ENCODE peak calls at places on chromosome 1, in four cellular contexts. One of them, this sample, is unnamed.

GRCh38 chr1:8402109-8402704 is 84.3 kb downstream of the SLC45A1 start:
- DNase-seq in activated CD8-positive, alpha-beta T cell treated with anti-CD3 and anti-CD28 coated beads for 36 hours: no peak
- DNase-seq in uterus: no peak
- DNase-seq in WTC11: no peak
- DNase-seq in this sample: no peak

GRCh38 chr1:156104065-156104810 is 10.3 kb upstream of the LMNA start:
- DNase-seq in activated CD8-positive, alpha-beta T cell treated with anti-CD3 and anti-CD28 coated beads for 36 hours: peak
- DNase-seq in uterus: peak
- DNase-seq in WTC11: peak
- DNase-seq in this sample: peak

GRCh38 chr1:229070168-229070567 is 200.7 kb upstream of the RAB4A start:
- DNase-seq in activated CD8-positive, alpha-beta T cell treated with anti-CD3 and anti-CD28 coated beads for 36 hours: no peak
- DNase-seq in uterus: no peak
- DNase-seq in WTC11: no peak
- DNase-seq in this sample: no peak

GRCh38 chr1:25758466-25759070 is 41.4 kb upstream of the SELENON start:
- DNase-seq in activated CD8-positive, alpha-beta T cell treated with anti-CD3 and anti-CD28 coated beads for 36 hours: no peak
- DNase-seq in uterus: no peak
- DNase-seq in WTC11: no peak
- DNase-seq in this sample: no peak

GRCh38 chr1:119910617-119911016 is 14.3 kb upstream of the ADAM30 start:
- DNase-seq in activated CD8-positive, alpha-beta T cell treated with anti-CD3 and anti-CD28 coated beads for 36 hours: no peak
- DNase-seq in uterus: no peak
- DNase-seq in WTC11: no peak
- DNase-seq in this sample: no peak

GRCh38 chr1:200030791-200031190 is 3.3 kb downstream of the NR5A2 start:
- DNase-seq in activated CD8-positive, alpha-beta T cell treated with anti-CD3 and anti-CD28 coated beads for 36 hours: no peak
- DNase-seq in uterus: no peak
- DNase-seq in WTC11: no peak
- DNase-seq in this sample: no peak

GRCh38 chr1:227924838-227925574 is 22.7 kb downstream of the WNT9A start:
- DNase-seq in activated CD8-positive, alpha-beta T cell treated with anti-CD3 and anti-CD28 coated beads for 36 hours: no peak
- DNase-seq in uterus: no peak
- DNase-seq in WTC11: no peak
- DNase-seq in this sample: no peak

GRCh38 chr1:245019904-245020486 is 134.8 kb upstream of the KIF26B start:
- DNase-seq in activated CD8-positive, alpha-beta T cell treated with anti-CD3 and anti-CD28 coated beads for 36 hours: peak
- DNase-seq in uterus: no peak
- DNase-seq in WTC11: no peak
- DNase-seq in this sample: no peak

GRCh38 chr1:156677616-156678596 is 699 bp upstream of the NES start:
- DNase-seq in activated CD8-positive, alpha-beta T cell treated with anti-CD3 and anti-CD28 coated beads for 36 hours: peak
- DNase-seq in uterus: peak
- DNase-seq in WTC11: peak
- DNase-seq in this sample: peak

GRCh38 chr1:248828845-248829244 is 3.1 kb upstream of the SH3BP5L start:
- DNase-seq in activated CD8-positive, alpha-beta T cell treated with anti-CD3 and anti-CD28 coated beads for 36 hours: no peak
- DNase-seq in uterus: no peak
- DNase-seq in WTC11: no peak
- DNase-seq in this sample: no peak

GRCh38 chr1:1371354-1371740 is 3.7 kb downstream of the AURKAIP1 start:
- DNase-seq in activated CD8-positive, alpha-beta T cell treated with anti-CD3 and anti-CD28 coated beads for 36 hours: peak
- DNase-seq in uterus: no peak
- DNase-seq in WTC11: no peak
- DNase-seq in this sample: no peak

GRCh38 chr1:26574018-26574417 is 44.5 kb downstream of the RPS6KA1 start:
- DNase-seq in activated CD8-positive, alpha-beta T cell treated with anti-CD3 and anti-CD28 coated beads for 36 hours: no peak
- DNase-seq in uterus: no peak
- DNase-seq in WTC11: no peak
- DNase-seq in this sample: no peak

GRCh38 chr1:167905671-167906070 is 8.3 kb downstream of the ADCY10 start:
- DNase-seq in activated CD8-positive, alpha-beta T cell treated with anti-CD3 and anti-CD28 coated beads for 36 hours: no peak
- DNase-seq in uterus: no peak
- DNase-seq in WTC11: no peak
- DNase-seq in this sample: no peak

GRCh38 chr1:9316080-9316444 is 23.4 kb downstream of the SPSB1 start:
- DNase-seq in activated CD8-positive, alpha-beta T cell treated with anti-CD3 and anti-CD28 coated beads for 36 hours: peak
- DNase-seq in uterus: no peak
- DNase-seq in WTC11: no peak
- DNase-seq in this sample: no peak

GRCh38 chr1:119046429-119047039 is 58.4 kb upstream of the TBX15 start:
- DNase-seq in activated CD8-positive, alpha-beta T cell treated with anti-CD3 and anti-CD28 coated beads for 36 hours: no peak
- DNase-seq in uterus: peak
- DNase-seq in WTC11: no peak
- DNase-seq in this sample: no peak

GRCh38 chr1:177106614-177107365 is 57.7 kb downstream of the ASTN1 start:
- DNase-seq in activated CD8-positive, alpha-beta T cell treated with anti-CD3 and anti-CD28 coated beads for 36 hours: no peak
- DNase-seq in uterus: no peak
- DNase-seq in WTC11: no peak
- DNase-seq in this sample: no peak

GRCh38 chr1:201025571-201026002 is 2.1 kb upstream of the KIF21B start:
- DNase-seq in activated CD8-positive, alpha-beta T cell treated with anti-CD3 and anti-CD28 coated beads for 36 hours: peak
- DNase-seq in uterus: no peak
- DNase-seq in WTC11: peak
- DNase-seq in this sample: peak

GRCh38 chr1:178076607-178077006 is 17.3 kb upstream of the RASAL2 start:
- DNase-seq in activated CD8-positive, alpha-beta T cell treated with anti-CD3 and anti-CD28 coated beads for 36 hours: no peak
- DNase-seq in uterus: no peak
- DNase-seq in WTC11: no peak
- DNase-seq in this sample: no peak

GRCh38 chr1:32724678-32725594 is 22.4 kb upstream of the SYNC start:
- DNase-seq in activated CD8-positive, alpha-beta T cell treated with anti-CD3 and anti-CD28 coated beads for 36 hours: peak
- DNase-seq in uterus: peak
- DNase-seq in WTC11: no peak
- DNase-seq in this sample: no peak

GRCh38 chr1:60510162-60510561 is 436.6 kb upstream of the C1orf87 start:
- DNase-seq in activated CD8-positive, alpha-beta T cell treated with anti-CD3 and anti-CD28 coated beads for 36 hours: no peak
- DNase-seq in uterus: no peak
- DNase-seq in WTC11: no peak
- DNase-seq in this sample: no peak

GRCh38 chr1:41894101-41894620 is 24.6 kb downstream of the HIVEP3 start:
- DNase-seq in activated CD8-positive, alpha-beta T cell treated with anti-CD3 and anti-CD28 coated beads for 36 hours: no peak
- DNase-seq in uterus: no peak
- DNase-seq in WTC11: no peak
- DNase-seq in this sample: no peak

GRCh38 chr1:160124709-160125478 is 9.3 kb downstream of the ATP1A2 start:
- DNase-seq in activated CD8-positive, alpha-beta T cell treated with anti-CD3 and anti-CD28 coated beads for 36 hours: no peak
- DNase-seq in uterus: no peak
- DNase-seq in WTC11: no peak
- DNase-seq in this sample: no peak

GRCh38 chr1:108569097-108569728 is 9.3 kb downstream of the EEIG2 start:
- DNase-seq in activated CD8-positive, alpha-beta T cell treated with anti-CD3 and anti-CD28 coated beads for 36 hours: no peak
- DNase-seq in uterus: no peak
- DNase-seq in WTC11: no peak
- DNase-seq in this sample: no peak

GRCh38 chr1:14851775-14852174 is 253.3 kb downstream of the KAZN start:
- DNase-seq in activated CD8-positive, alpha-beta T cell treated with anti-CD3 and anti-CD28 coated beads for 36 hours: no peak
- DNase-seq in uterus: no peak
- DNase-seq in WTC11: no peak
- DNase-seq in this sample: no peak

GRCh38 chr1:245469734-245470133 is 314.9 kb downstream of the KIF26B start:
- DNase-seq in activated CD8-positive, alpha-beta T cell treated with anti-CD3 and anti-CD28 coated beads for 36 hours: no peak
- DNase-seq in uterus: no peak
- DNase-seq in WTC11: no peak
- DNase-seq in this sample: no peak

GRCh38 chr1:112386786-112387346 is 9.1 kb upstream of the CTTNBP2NL start:
- DNase-seq in activated CD8-positive, alpha-beta T cell treated with anti-CD3 and anti-CD28 coated beads for 36 hours: no peak
- DNase-seq in uterus: no peak
- DNase-seq in WTC11: no peak
- DNase-seq in this sample: no peak

GRCh38 chr1:111253876-111254275 is 26.4 kb downstream of the CHI3L2 start:
- DNase-seq in activated CD8-positive, alpha-beta T cell treated with anti-CD3 and anti-CD28 coated beads for 36 hours: no peak
- DNase-seq in uterus: no peak
- DNase-seq in WTC11: no peak
- DNase-seq in this sample: no peak

GRCh38 chr1:170666661-170667060 is 2.7 kb downstream of the PRRX1 start:
- DNase-seq in activated CD8-positive, alpha-beta T cell treated with anti-CD3 and anti-CD28 coated beads for 36 hours: no peak
- DNase-seq in uterus: peak
- DNase-seq in WTC11: peak
- DNase-seq in this sample: no peak

GRCh38 chr1:154353460-154353904 is 28.2 kb downstream of the ATP8B2 start:
- DNase-seq in activated CD8-positive, alpha-beta T cell treated with anti-CD3 and anti-CD28 coated beads for 36 hours: peak
- DNase-seq in uterus: peak
- DNase-seq in WTC11: no peak
- DNase-seq in this sample: peak
- TF ChIP-seq CTCF in activated CD8-positive, alpha-beta T cell treated with anti-CD3 and anti-CD28 coated beads for 36 hours: no peak
- TF ChIP-seq CTCF in uterus: peak
- TF ChIP-seq CTCF in WTC11: no peak
- TF ChIP-seq CTCF in this sample: peak

GRCh38 chr1:158329807-158330206 is 1.5 kb downstream of the CD1B start:
- DNase-seq in activated CD8-positive, alpha-beta T cell treated with anti-CD3 and anti-CD28 coated beads for 36 hours: peak
- DNase-seq in uterus: no peak
- DNase-seq in WTC11: peak
- DNase-seq in this sample: peak
- TF ChIP-seq CTCF in activated CD8-positive, alpha-beta T cell treated with anti-CD3 and anti-CD28 coated beads for 36 hours: no peak
- TF ChIP-seq CTCF in uterus: no peak
- TF ChIP-seq CTCF in WTC11: no peak
- TF ChIP-seq CTCF in this sample: peak

DNA sequence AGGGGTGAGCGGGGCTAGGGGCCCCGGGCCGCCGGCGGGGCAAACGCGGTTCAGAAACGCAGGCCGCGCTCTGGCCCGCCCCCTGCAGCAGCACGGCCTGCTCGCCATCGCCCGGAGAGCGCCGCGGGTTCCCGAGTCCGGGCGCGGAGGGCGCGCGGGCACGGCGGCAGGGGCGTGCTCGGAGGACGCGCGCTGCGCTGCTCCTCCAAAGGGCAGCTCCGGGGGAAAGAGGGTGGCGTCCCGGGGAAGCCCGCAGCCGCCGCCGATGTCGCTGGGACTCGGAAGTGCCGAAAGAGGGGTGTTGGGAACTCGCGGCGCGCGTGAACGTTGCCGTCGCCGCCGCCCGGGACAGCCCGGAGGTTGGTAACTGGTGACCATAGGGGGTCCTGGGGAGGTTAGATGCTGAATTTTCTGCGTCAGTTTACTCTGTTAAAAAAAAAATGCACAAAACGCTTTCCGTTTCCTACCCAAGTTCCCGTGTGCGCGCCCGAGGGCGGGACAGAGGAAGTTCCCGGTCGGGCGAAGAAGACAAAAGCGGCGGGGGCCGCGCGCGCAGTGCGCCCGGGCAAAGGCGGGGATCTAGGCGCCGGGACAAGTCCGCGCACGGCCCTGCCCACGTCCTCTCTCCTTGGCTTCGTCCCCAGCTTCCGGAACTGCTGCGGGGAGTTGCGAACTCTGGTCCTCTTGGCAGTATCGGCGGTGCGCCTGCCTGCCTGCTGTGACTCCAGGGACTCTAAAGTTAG is at the start of gene HHAT:
- DNase-seq in activated CD8-positive, alpha-beta T cell treated with anti-CD3 and anti-CD28 coated beads for 36 hours: peak
- DNase-seq in uterus: peak
- DNase-seq in WTC11: peak
- DNase-seq in this sample: peak
- TF ChIP-seq CTCF in activated CD8-positive, alpha-beta T cell treated with anti-CD3 and anti-CD28 coated beads for 36 hours: no peak
- TF ChIP-seq CTCF in uterus: peak
- TF ChIP-seq CTCF in WTC11: no peak
- TF ChIP-seq CTCF in this sample: no peak

GRCh38 chr1:83932281-83932680 is 66.7 kb downstream of the TTLL7 start:
- DNase-seq in activated CD8-positive, alpha-beta T cell treated with anti-CD3 and anti-CD28 coated beads for 36 hours: no peak
- DNase-seq in uterus: no peak
- DNase-seq in WTC11: no peak
- DNase-seq in this sample: no peak

GRCh38 chr1:83929184-83929583 is 69.7 kb downstream of the TTLL7 start:
- DNase-seq in activated CD8-positive, alpha-beta T cell treated with anti-CD3 and anti-CD28 coated beads for 36 hours: no peak
- DNase-seq in uterus: no peak
- DNase-seq in WTC11: no peak
- DNase-seq in this sample: no peak

GRCh38 chr1:83931658-83932253 is 67.2 kb downstream of the TTLL7 start:
- DNase-seq in activated CD8-positive, alpha-beta T cell treated with anti-CD3 and anti-CD28 coated beads for 36 hours: peak
- DNase-seq in uterus: peak
- DNase-seq in WTC11: no peak
- DNase-seq in this sample: peak

GRCh38 chr1:83927061-83927460 is 71.9 kb downstream of the TTLL7 start:
- DNase-seq in activated CD8-positive, alpha-beta T cell treated with anti-CD3 and anti-CD28 coated beads for 36 hours: no peak
- DNase-seq in uterus: no peak
- DNase-seq in WTC11: no peak
- DNase-seq in this sample: no peak

GRCh38 chr1:83928396-83928795 is 70.5 kb downstream of the TTLL7 start:
- DNase-seq in activated CD8-positive, alpha-beta T cell treated with anti-CD3 and anti-CD28 coated beads for 36 hours: no peak
- DNase-seq in uterus: no peak
- DNase-seq in WTC11: no peak
- DNase-seq in this sample: no peak
- TF ChIP-seq CTCF in activated CD8-positive, alpha-beta T cell treated with anti-CD3 and anti-CD28 coated beads for 36 hours: no peak
- TF ChIP-seq CTCF in uterus: no peak
- TF ChIP-seq CTCF in WTC11: no peak
- TF ChIP-seq CTCF in this sample: no peak

DNA sequence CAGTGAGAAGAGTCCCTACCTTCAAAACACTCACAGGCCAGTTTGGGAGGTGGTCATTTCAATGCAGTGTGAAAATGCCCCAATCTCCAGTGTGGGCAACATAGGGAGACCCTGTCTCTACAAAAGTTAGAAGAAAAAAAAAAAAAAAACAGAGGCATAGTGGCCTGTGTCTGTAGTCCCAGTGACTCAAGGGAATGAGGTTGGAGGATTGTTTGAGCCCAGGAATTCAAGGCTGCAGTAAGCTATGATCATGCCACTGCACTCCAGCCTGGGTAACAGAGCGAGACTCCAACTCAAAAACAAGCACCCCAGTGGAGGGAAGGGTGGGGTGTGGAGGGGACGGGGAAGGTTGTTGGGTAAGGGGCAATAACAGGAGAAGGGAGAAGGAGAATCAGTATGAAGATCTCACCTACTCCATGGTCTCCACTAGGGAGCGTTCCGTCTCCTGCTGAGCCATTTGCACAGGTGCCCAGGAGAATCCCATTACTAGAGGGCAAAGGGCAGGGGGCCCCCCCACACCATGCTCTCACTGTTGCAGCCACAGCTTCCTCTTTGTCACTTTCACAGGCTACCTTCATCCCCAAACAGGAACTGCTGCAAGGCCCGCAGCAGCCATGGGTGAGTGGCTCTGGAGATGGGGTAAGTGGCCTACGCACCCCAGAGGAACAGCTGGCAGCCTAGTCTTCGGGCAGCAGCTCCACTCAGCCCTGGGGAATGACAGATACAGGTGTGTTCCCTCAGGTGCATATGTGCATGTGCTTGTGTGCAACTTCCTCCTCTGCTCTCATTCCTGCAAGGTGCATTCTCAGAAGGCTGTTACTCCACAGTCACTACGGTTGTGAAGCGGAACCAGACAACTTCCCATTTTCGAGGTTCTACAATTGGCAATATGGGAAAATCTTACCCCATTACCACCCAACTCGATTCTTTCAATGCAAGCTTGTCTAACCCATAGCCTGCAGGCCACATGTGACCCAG is 87.9 kb upstream of the LYST start:
- DNase-seq in activated CD8-positive, alpha-beta T cell treated with anti-CD3 and anti-CD28 coated beads for 36 hours: peak
- DNase-seq in uterus: no peak
- DNase-seq in WTC11: no peak
- DNase-seq in this sample: peak
- TF ChIP-seq CTCF in activated CD8-positive, alpha-beta T cell treated with anti-CD3 and anti-CD28 coated beads for 36 hours: no peak
- TF ChIP-seq CTCF in uterus: no peak
- TF ChIP-seq CTCF in WTC11: no peak
- TF ChIP-seq CTCF in this sample: peak

GRCh38 chr1:70994753-70995152 is 52.9 kb downstream of the PTGER3 start:
- DNase-seq in activated CD8-positive, alpha-beta T cell treated with anti-CD3 and anti-CD28 coated beads for 36 hours: no peak
- DNase-seq in uterus: no peak
- DNase-seq in WTC11: no peak
- DNase-seq in this sample: no peak
- TF ChIP-seq CTCF in activated CD8-positive, alpha-beta T cell treated with anti-CD3 and anti-CD28 coated beads for 36 hours: no peak
- TF ChIP-seq CTCF in uterus: no peak
- TF ChIP-seq CTCF in WTC11: no peak
- TF ChIP-seq CTCF in this sample: no peak